ENCODE peak calls at places on chromosomes 11 and 22, in eight cellular contexts. C is heart left ventricle, F is testis, H is endothelial cell of umbilical vein, I is tibial nerve, N is body of pancreas, O is A549, P is sigmoid colon. U is an unnamed sample.

GRCh38 chr11:95715777-95716241 is 73.8 kb downstream of the FAM76B start:
- DNase-seq in P (no peak), N (no peak), I (no peak), C (no peak), F (no peak), O (no peak), H (peak; percentile 90), U (no peak)

GRCh38 chr22:20102203-20102780 is 13.6 kb upstream of the RANBP1 start:
- DNase-seq in N (no peak), I (no peak), O (no peak), F (no peak), C (no peak), H (no peak), P (no peak), U (no peak)

GRCh38 chr22:35728639-35729308 is 11.1 kb downstream of the APOL5 start:
- DNase-seq in N (peak; percentile 76), O (no peak), H (no peak), I (no peak), F (no peak), C (no peak), P (no peak), U (no peak)

GRCh38 chr11:102204174-102204573 is 93.9 kb downstream of the YAP1 start:
- DNase-seq in C (no peak), O (no peak), H (no peak), P (no peak), I (no peak), N (no peak), F (no peak), U (no peak)

GRCh38 chr22:27212617-27213177 is 555.3 kb downstream of the MIAT start:
- DNase-seq in C (peak; percentile 76), O (peak; percentile 88), N (peak; percentile 84), F (peak; percentile 80), I (peak; percentile 91), H (peak; percentile 96), P (peak; percentile 97), U (peak; percentile 94)

GRCh38 chr11:69881467-69882269 is 62.5 kb upstream of the FGF3 start:
- DNase-seq in I (no peak), H (no peak), P (no peak), F (no peak), O (no peak), C (no peak), N (no peak), U (no peak)

GRCh38 chr22:48934446-48934845 is 893.2 kb downstream of the BRD1 start:
- DNase-seq in H (no peak), F (no peak), C (no peak), O (no peak), P (no peak), I (no peak), N (no peak), U (no peak)

GRCh38 chr11:128518493-128519207 is 68.7 kb downstream of the ETS1 start:
- DNase-seq in C (no peak), H (no peak), N (no peak), P (no peak), O (no peak), I (no peak), F (no peak), U (no peak)

GRCh38 chr11:22539851-22540376 is 85.7 kb downstream of the FANCF start:
- DNase-seq in I (peak; percentile 15), P (no peak), C (no peak), F (no peak), O (no peak), H (peak; percentile 29), N (no peak), U (no peak)

GRCh38 chr11:46290598-46291309 is 13.3 kb downstream of the CREB3L1 start:
- DNase-seq in F (peak; percentile 96), N (peak; percentile 83), O (peak; percentile 56), P (peak; percentile 97), C (peak; percentile 50), H (no peak), I (peak; percentile 95), U (no peak)

GRCh38 chr11:45048870-45049825 is 97.3 kb upstream of the PRDM11 start:
- DNase-seq in N (peak; percentile 20), H (no peak), O (no peak), P (no peak), F (peak; percentile 17), C (peak; percentile 66), I (peak; percentile 28), U (no peak)

GRCh38 chr22:41925783-41926460 is 684 bp downstream of the TNFRSF13C start:
- DNase-seq in N (peak; percentile 74), H (peak; percentile 49), I (peak; percentile 51), F (peak; percentile 71), P (no peak), O (peak; percentile 48), C (peak; percentile 46), U (no peak)

GRCh38 chr22:23233746-23234408 is 53.6 kb downstream of the BCR start:
- DNase-seq in F (no peak), I (no peak), N (no peak), O (no peak), P (no peak), H (no peak), C (peak; percentile 54), U (no peak)

GRCh38 chr11:67516806-67517205 is 6.4 kb downstream of the CABP2 start:
- DNase-seq in N (no peak), H (no peak), C (no peak), O (no peak), F (no peak), P (peak; percentile 60), I (no peak), U (no peak)

GRCh38 chr22:35172452-35172851 is 84.8 kb upstream of the HMGXB4 start:
- DNase-seq in I (no peak), F (no peak), P (no peak), N (no peak), C (no peak), O (no peak), H (no peak), U (peak; percentile 79)

GRCh38 chr11:64743591-64744543 is at the start of gene RASGRP2:
- DNase-seq in O (peak; percentile 76), F (peak; percentile 82), H (peak; percentile 30), C (peak; percentile 88), N (peak; percentile 57), I (peak; percentile 68), P (peak; percentile 93), U (no peak)

GRCh38 chr22:36055376-36056310 is 27.0 kb upstream of the RBFOX2 start:
- DNase-seq in P (no peak), F (no peak), O (no peak), C (peak; percentile 22), N (no peak), I (no peak), H (no peak), U (no peak)

GRCh38 chr11:43269229-43269928 is 42.4 kb upstream of the API5 start:
- DNase-seq in F (peak; percentile 17), H (no peak), O (no peak), C (peak; percentile 25), I (no peak), N (no peak), P (peak; percentile 65), U (no peak)

GRCh38 chr11:59078435-59078834 is 7.7 kb upstream of the GLYATL1B start:
- DNase-seq in F (no peak), C (no peak), P (no peak), N (no peak), I (no peak), O (no peak), H (no peak), U (peak; percentile 1)

GRCh38 chr11:61497473-61497872 is 11.1 kb upstream of the LRRC10B start:
- DNase-seq in P (no peak), O (no peak), C (no peak), N (no peak), H (no peak), I (no peak), F (no peak), U (no peak)

GRCh38 chr22:39431821-39432251 is 25.0 kb upstream of the MGAT3 start:
- DNase-seq in I (no peak), O (no peak), F (no peak), N (no peak), C (peak; percentile 80), H (peak; percentile 83), P (no peak), U (no peak)

GRCh38 chr11:4388221-4388620 is 5.3 kb downstream of the TRIM21 start:
- DNase-seq in F (no peak), I (no peak), C (no peak), O (no peak), N (no peak), H (no peak), P (no peak), U (no peak)

GRCh38 chr11:4393209-4394196 is at the start of gene TRIM21:
- DNase-seq in C (peak; percentile 84), F (peak; percentile 93), O (peak; percentile 79), N (peak; percentile 82), I (peak; percentile 86), H (peak; percentile 84), P (peak; percentile 90), U (peak; percentile 95)
- TF ChIP-seq POLR2A in C (no peak), F (no peak), O (no peak), N (no peak), I (peak; percentile 59), H (peak; percentile 40), P (peak; percentile 33), U (no peak)

DNA sequence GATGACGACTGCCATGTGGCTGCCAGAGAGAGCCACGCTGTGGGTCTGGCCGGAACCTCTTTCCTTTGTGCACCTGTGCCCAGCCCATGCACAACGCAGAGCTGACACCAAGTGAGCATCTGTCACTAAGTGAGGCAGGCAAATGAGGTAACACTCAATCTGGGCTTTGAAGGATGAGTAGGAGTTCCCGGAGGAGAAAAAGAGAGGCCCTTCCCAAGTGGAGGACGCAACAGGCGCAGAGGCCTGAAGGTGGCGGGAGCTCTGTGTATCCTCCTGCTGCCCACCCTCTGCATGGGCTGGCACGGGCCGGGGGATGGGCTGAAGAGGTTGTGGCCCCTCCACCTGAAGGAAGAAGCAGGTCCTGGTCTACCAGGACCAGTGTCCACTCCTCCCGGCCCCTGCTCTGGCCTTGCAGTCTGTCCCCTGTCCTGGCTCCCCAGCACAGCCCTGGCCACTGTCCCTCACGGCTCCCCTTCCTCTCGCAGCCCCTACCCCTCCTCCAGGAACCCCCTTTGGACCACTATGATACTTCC is 23.4 kb upstream of the PPARA start:
- DNase-seq in P (no peak), F (no peak), H (no peak), C (no peak), O (no peak), N (no peak), I (no peak), U (no peak)
- TF ChIP-seq POLR2A in P (no peak), F (no peak), H (no peak), C (no peak), O (no peak), N (no peak), I (no peak), U (no peak)

GRCh38 chr11:1107316-1108245 is 32.9 kb downstream of the MUC2 start:
- DNase-seq in C (no peak), O (no peak), I (no peak), P (no peak), F (no peak), N (no peak), H (no peak), U (no peak)
- TF ChIP-seq POLR2A in C (no peak), O (no peak), I (no peak), P (no peak), F (no peak), N (no peak), H (no peak), U (no peak)

DNA sequence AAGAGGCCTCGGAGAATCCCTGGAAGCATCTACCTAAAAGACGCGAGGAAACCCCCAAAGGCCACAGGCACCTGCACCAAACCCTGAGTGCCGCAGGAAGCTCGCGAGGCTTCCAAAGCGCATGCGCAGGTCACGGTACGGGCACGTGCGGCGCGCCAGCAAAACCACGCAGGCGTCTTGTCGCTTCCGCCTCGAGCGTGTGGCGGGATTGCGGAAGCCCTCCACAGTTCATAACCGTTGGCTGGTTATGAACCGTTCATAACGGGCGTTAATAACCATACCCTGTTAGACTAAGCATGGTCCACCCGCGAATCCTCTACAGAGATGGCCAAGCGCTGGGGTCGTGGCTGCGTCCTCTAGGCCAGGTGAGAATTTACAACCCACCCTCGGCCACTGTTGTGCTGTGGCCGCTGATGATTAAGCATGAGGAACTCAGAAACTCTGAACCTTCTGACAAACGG is 46.4 kb downstream of the MORC2 start:
- DNase-seq in C (peak; percentile 69), O (peak; percentile 23), N (peak; percentile 64), F (peak; percentile 77), I (no peak), P (peak; percentile 84), H (peak; percentile 60), U (peak; percentile 89)
- TF ChIP-seq POLR2A in C (no peak), O (no peak), N (no peak), F (no peak), I (peak; percentile 36), P (no peak), H (peak; percentile 51), U (no peak)

U was measured in esophagus muscularis mucosa.